ENCODE peak calls at places on chromosomes 6 and 20, in six cellular contexts. G is H1, K is H9, T is neuronal stem cell, A is mesenchymal stem cell, S is trophoblast cell. D is an unnamed sample.
A peak's percentile ranks its signal among the peaks of the same experiment; 100 is the strongest.

GRCh38 chr6:33914519-33915120 is 110.8 kb upstream of the MLN start:
- DNase-seq in A (no peak), T (no peak), G (no peak), S (no peak), K (no peak), D (no peak)

GRCh38 chr20:51318058-51318960 is 224.2 kb downstream of the NFATC2 start:
- DNase-seq in G (peak; percentile 98), K (peak; percentile 91), T (peak; percentile 69), A (no peak), S (peak; percentile 48), D (no peak)

GRCh38 chr20:50746138-50746940 is 15.0 kb downstream of the PARD6B start:
- DNase-seq in T (no peak), S (no peak), A (no peak), K (no peak), G (no peak), D (no peak)

GRCh38 chr6:50927816-50928215 is 109.1 kb downstream of the TFAP2B start:
- DNase-seq in K (no peak), A (no peak), T (no peak), G (no peak), S (no peak), D (no peak)

GRCh38 chr6:9499709-9500108 is 915.2 kb downstream of the TFAP2A start:
- DNase-seq in T (no peak), K (no peak), A (no peak), S (no peak), G (no peak), D (no peak)

GRCh38 chr6:152277826-152278247 is 359.3 kb downstream of the SYNE1 start:
- DNase-seq in A (no peak), S (no peak), T (no peak), K (no peak), G (no peak), D (no peak)

GRCh38 chr6:46876126-46876525 is 45.6 kb downstream of the ADGRF5 start:
- DNase-seq in K (peak; percentile 74), S (peak; percentile 97), T (no peak), A (peak; percentile 5), G (peak; percentile 52), D (no peak)

GRCh38 chr20:3084986-3085360 is 449 bp upstream of the AVP start:
- DNase-seq in A (no peak), T (no peak), K (no peak), G (no peak), S (no peak), D (no peak)

GRCh38 chr6:7201732-7202541 is 94.2 kb downstream of the RREB1 start:
- DNase-seq in A (no peak), K (no peak), G (no peak), T (no peak), S (peak; percentile 22), D (no peak)

GRCh38 chr20:3392756-3393155 is 14.7 kb downstream of the DNAAF9 start:
- DNase-seq in A (no peak), K (no peak), T (no peak), S (no peak), G (no peak), D (no peak)

GRCh38 chr20:57708694-57709673 is 831 bp downstream of the PMEPA1 start:
- DNase-seq in G (no peak), S (no peak), T (no peak), K (no peak), A (peak; percentile 59), D (peak; percentile 19)

GRCh38 chr20:20411841-20412240 is 43.9 kb downstream of the INSM1 start:
- DNase-seq in A (no peak), G (no peak), T (no peak), S (no peak), K (no peak), D (no peak)

GRCh38 chr6:130853555-130854183 is 26.5 kb downstream of the SMLR1 start:
- DNase-seq in A (peak; percentile 22), S (no peak), T (no peak), G (no peak), K (no peak), D (peak; percentile 73)

GRCh38 chr20:728022-728944 is 40.0 kb downstream of the SLC52A3 start:
- DNase-seq in G (peak; percentile 91), T (peak; percentile 76), K (peak; percentile 89), A (peak; percentile 34), S (no peak), D (peak; percentile 18)

GRCh38 chr6:41881506-41881905 is 13.7 kb downstream of the USP49 start:
- DNase-seq in G (no peak), A (no peak), K (no peak), T (no peak), S (no peak), D (no peak)

GRCh38 chr20:24634855-24635254 is 165.4 kb downstream of the SYNDIG1 start:
- DNase-seq in T (no peak), S (no peak), A (peak; percentile 90), K (peak; percentile 65), G (peak; percentile 44), D (peak; percentile 94)

GRCh38 chr6:16413399-16413798 is 175.0 kb downstream of the GMPR start:
- DNase-seq in S (no peak), A (no peak), T (no peak), K (no peak), G (no peak), D (peak; percentile 37)

GRCh38 chr20:40945754-40946451 is 82.7 kb upstream of the TOP1 start:
- DNase-seq in S (peak; percentile 52), T (peak; percentile 65), K (peak; percentile 81), A (peak; percentile 50), G (peak; percentile 76), D (peak; percentile 52)

GRCh38 chr6:130309028-130309427 is 56.8 kb upstream of the TMEM200A start:
- DNase-seq in A (no peak), G (no peak), S (no peak), T (no peak), K (no peak), D (no peak)

GRCh38 chr6:51511081-51511480 is 576.3 kb downstream of the PKHD1 start:
- DNase-seq in K (no peak), T (no peak), A (no peak), G (no peak), S (no peak), D (no peak)

GRCh38 chr6:30130887-30131862 is 4.8 kb upstream of the TRIM40 start:
- DNase-seq in A (peak; percentile 83), G (peak; percentile 55), S (peak; percentile 63), K (peak; percentile 75), T (peak; percentile 79), D (peak; percentile 85)

GRCh38 chr20:18750735-18751134 is 62.8 kb upstream of the SCP2D1 start:
- DNase-seq in K (no peak), S (no peak), A (no peak), G (no peak), T (peak; percentile 26), D (no peak)

GRCh38 chr20:34618676-34619075 is 58.2 kb downstream of the PIGU start:
- DNase-seq in S (no peak), A (no peak), G (no peak), K (no peak), T (no peak), D (no peak)

GRCh38 chr20:34621036-34621343 is 55.9 kb downstream of the PIGU start:
- DNase-seq in S (no peak), G (no peak), A (no peak), K (no peak), T (no peak), D (no peak)

GRCh38 chr20:34615477-34615876 is 57.0 kb downstream of the MAP1LC3A start:
- DNase-seq in G (peak; percentile 2), S (no peak), A (peak; percentile 39), K (no peak), T (no peak), D (peak; percentile 49)
- H4K91ac ChIP-seq in G (no peak overlapping the region), S (no peak overlapping the region), A (no peak overlapping the region), K (no peak overlapping the region), T (no peak overlapping the region), D (no peak overlapping the region)

DNA sequence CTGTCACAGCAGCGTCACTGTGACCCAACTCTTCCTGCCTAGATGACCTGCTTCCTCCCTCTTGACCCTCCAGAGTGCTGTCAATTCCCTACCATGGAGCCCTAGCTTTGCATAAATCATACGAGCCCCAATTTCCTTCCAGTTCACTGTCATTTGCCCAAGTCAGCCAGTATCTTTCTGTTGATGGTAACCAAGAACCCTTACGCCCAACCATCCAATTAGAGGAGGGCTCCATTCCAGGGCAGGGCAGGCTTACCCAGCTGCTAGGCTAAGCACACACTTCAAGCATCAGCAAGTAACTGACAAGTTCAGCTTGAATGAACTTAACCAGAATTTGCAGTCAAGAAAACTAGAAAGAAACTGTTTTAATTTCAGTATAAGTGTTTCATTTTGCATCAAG is 25.7 kb downstream of the WFDC3 start:
- DNase-seq in G (no peak), T (no peak), A (no peak), S (no peak), K (peak; percentile 41), D (no peak)
- H2BK120ac ChIP-seq in G (peak overlapping the region; percentile 97), T (no peak overlapping the region), A (no peak overlapping the region), S (no peak overlapping the region), K (no peak overlapping the region), D (no peak overlapping the region)

DNA sequence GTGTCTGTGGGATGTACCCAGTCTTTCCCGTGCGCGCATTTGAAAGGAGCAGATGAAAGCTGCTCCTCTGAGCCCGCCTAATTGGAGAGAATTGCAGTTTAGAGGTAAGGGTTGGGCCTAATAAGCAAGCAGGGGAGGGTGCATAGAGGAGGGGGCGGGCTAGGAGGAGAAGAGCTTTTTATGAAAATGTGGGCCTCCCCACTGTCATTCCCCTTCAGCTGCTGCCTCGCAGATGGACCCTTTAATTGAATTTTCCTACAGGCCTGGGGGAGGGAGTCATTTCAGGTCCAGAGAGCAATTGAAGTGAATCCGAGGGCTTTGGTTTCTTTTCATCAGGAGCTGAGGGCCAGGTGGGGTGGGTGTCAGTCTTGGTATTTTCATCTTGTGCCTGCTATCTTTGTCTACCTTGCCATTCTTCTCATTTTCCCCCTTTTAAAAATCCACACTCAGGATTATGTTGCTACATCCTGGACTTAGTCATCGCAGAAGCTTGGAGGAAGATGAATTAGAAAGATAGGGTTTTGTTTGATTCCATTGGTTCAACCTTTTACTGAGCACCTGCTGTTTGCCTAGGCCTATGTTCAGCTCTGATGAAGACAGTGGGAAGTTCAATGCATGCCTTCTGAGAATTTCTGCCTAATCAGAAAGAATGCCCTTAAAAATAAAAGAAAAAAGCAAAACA is 423.4 kb downstream of the CD83 start:
- DNase-seq in G (no peak), S (no peak), T (peak; percentile 3), K (peak; percentile 48), A (no peak), D (peak; percentile 31)
- H4K91ac ChIP-seq in G (no peak overlapping the region), S (no peak overlapping the region), T (no peak overlapping the region), K (no peak overlapping the region), A (no peak overlapping the region), D (no peak overlapping the region)

GRCh38 chr6:35499372-35499771 is 2.5 kb upstream of the TEAD3 start:
- DNase-seq in S (no peak), A (no peak), T (no peak), G (no peak), K (no peak), D (no peak)

GRCh38 chr6:35496851-35497570 is at the start of gene TEAD3:
- DNase-seq in T (peak; percentile 89), K (peak; percentile 82), G (no peak), A (peak; percentile 68), S (peak; percentile 56), D (peak; percentile 56)

GRCh38 chr6:35498407-35499045 is 1.6 kb upstream of the TEAD3 start:
- DNase-seq in G (no peak), T (no peak), K (no peak), S (no peak), A (no peak), D (no peak)

GRCh38 chr6:35496036-35496850 is 636 bp downstream of the TEAD3 start:
- DNase-seq in S (no peak), G (no peak), K (no peak), A (no peak), T (peak; percentile 59), D (no peak)

GRCh38 chr6:35497571-35498406 is 910 bp upstream of the TEAD3 start:
- DNase-seq in K (peak; percentile 85), A (peak; percentile 88), T (peak; percentile 48), G (peak; percentile 77), S (no peak), D (peak; percentile 75)
- H2BK120ac ChIP-seq in K (no peak overlapping the region), A (peak overlapping the region; percentile 96), T (peak overlapping the region; percentile 95), G (no peak overlapping the region), S (peak overlapping the region; percentile 99), D (peak overlapping the region; percentile 36)

GRCh38 chr6:81718126-81718525 is 34.4 kb downstream of the TENT5A start:
- DNase-seq in A (no peak), S (no peak), K (no peak), T (no peak), G (no peak), D (no peak)
- H4K91ac ChIP-seq in A (no peak overlapping the region), S (no peak overlapping the region), K (no peak overlapping the region), T (no peak overlapping the region), G (no peak overlapping the region), D (no peak overlapping the region)